ENCODE peak calls at places on chromosomes 1 and 21, in five cellular contexts. Z is H1, M is upper lobe of left lung, F is tibial nerve, W is SK-N-SH. G is an unnamed sample.

GRCh38 chr1:27037518-27037917 is 24.9 kb upstream of the TENT5B start:
- DNase-seq in Z (no peak), M (no peak), F (no peak), W (no peak), G (no peak)

GRCh38 chr1:28172690-28173150 is 3.8 kb downstream of the PTAFR start:
- DNase-seq in Z (no peak), M (no peak), F (no peak), W (peak), G (peak)

GRCh38 chr1:62784509-62785365 is 805 bp downstream of the ATG4C start:
- DNase-seq in Z (no peak), M (no peak), F (no peak), W (peak), G (no peak)

GRCh38 chr1:223102797-223103533 is 40.1 kb downstream of the TLR5 start:
- DNase-seq in Z (no peak), M (no peak), F (no peak), W (peak), G (peak)

GRCh38 chr1:66278260-66279046 is 255.5 kb upstream of the SGIP1 start:
- DNase-seq in Z (no peak), M (no peak), F (no peak), W (no peak), G (no peak)

GRCh38 chr1:86500731-86501130 is 32.0 kb downstream of the CLCA1 start:
- DNase-seq in Z (no peak), M (no peak), F (no peak), W (no peak), G (no peak)

GRCh38 chr1:29033829-29034466 is 89.8 kb downstream of the TMEM200B start:
- DNase-seq in Z (no peak), M (no peak), F (no peak), W (peak), G (no peak)

GRCh38 chr1:227077783-227078182 is 137.7 kb downstream of the COQ8A start:
- DNase-seq in Z (no peak), M (no peak), F (no peak), W (no peak), G (no peak)

GRCh38 chr1:145962157-145963102 is 1.9 kb downstream of the ANKRD34A start:
- DNase-seq in Z (peak), M (peak), F (no peak), W (peak), G (no peak)

GRCh38 chr1:88061106-88061829 is 622.8 kb upstream of the PKN2 start:
- DNase-seq in Z (no peak), M (no peak), F (peak), W (peak), G (peak)

GRCh38 chr1:75124510-75124909 is 9.7 kb upstream of the LHX8 start:
- DNase-seq in Z (peak), M (peak), F (no peak), W (no peak), G (no peak)

GRCh38 chr1:222326710-222327036 is 221.2 kb downstream of the HHIPL2 start:
- DNase-seq in Z (no peak), M (no peak), F (no peak), W (no peak), G (no peak)

GRCh38 chr1:212613440-212614335 is 5.1 kb downstream of the ATF3 start:
- DNase-seq in Z (no peak), M (no peak), F (no peak), W (no peak), G (no peak)

GRCh38 chr1:228109073-228109961 is at the start of gene MRPL55:
- DNase-seq in Z (peak), M (peak), F (peak), W (peak), G (peak)

GRCh38 chr1:208934933-208935332 is 648.6 kb upstream of the CAMK1G start:
- DNase-seq in Z (no peak), M (no peak), F (no peak), W (no peak), G (no peak)

GRCh38 chr1:150696151-150696550 is 803 bp downstream of the GOLPH3L start:
- DNase-seq in Z (no peak), M (no peak), F (no peak), W (no peak), G (no peak)

GRCh38 chr1:68384872-68385390 is 64.8 kb downstream of the RPE65 start:
- DNase-seq in Z (no peak), M (no peak), F (no peak), W (no peak), G (no peak)

GRCh38 chr1:15339580-15339979 is 70.1 kb upstream of the EFHD2 start:
- DNase-seq in Z (no peak), M (no peak), F (no peak), W (no peak), G (peak)

GRCh38 chr1:183161391-183161790 is 24.7 kb upstream of the LAMC2 start:
- DNase-seq in Z (no peak), M (no peak), F (no peak), W (no peak), G (no peak)

GRCh38 chr1:20726932-20727745 is 5.4 kb downstream of the SH2D5 start:
- DNase-seq in Z (no peak), M (no peak), F (no peak), W (peak), G (peak)

GRCh38 chr1:184875218-184875617 is 99.1 kb downstream of the NIBAN1 start:
- DNase-seq in Z (no peak), M (no peak), F (no peak), W (no peak), G (no peak)

GRCh38 chr1:156502749-156503671 is 2.4 kb upstream of the MEF2D start:
- DNase-seq in Z (peak), M (no peak), F (peak), W (no peak), G (peak)

GRCh38 chr1:165257969-165258459 is 98.5 kb downstream of the LMX1A start:
- DNase-seq in Z (peak), M (no peak), F (peak), W (peak), G (peak)

GRCh38 chr1:74528123-74528522 is 15.7 kb upstream of the LRRC53 start:
- DNase-seq in Z (no peak), M (peak), F (no peak), W (no peak), G (no peak)

GRCh38 chr1:45059829-45060228 is 47.8 kb downstream of the UROD start:
- DNase-seq in Z (no peak), M (no peak), F (no peak), W (no peak), G (no peak)

GRCh38 chr21:44052071-44052829 is 40.1 kb downstream of the TRAPPC10 start:
- DNase-seq in Z (no peak), M (no peak), F (no peak), W (no peak), G (no peak)

GRCh38 chr1:8419172-8419571 is 101.3 kb downstream of the SLC45A1 start:
- DNase-seq in Z (no peak), M (no peak), F (no peak), W (no peak), G (no peak)

GRCh38 chr1:220786057-220786336 is 716 bp upstream of the MTARC1 start:
- DNase-seq in Z (no peak), M (no peak), F (no peak), W (no peak), G (peak)
- H3K4me3 ChIP-seq in Z (peak), M (peak), F (peak), W (peak), G (peak)

GRCh38 chr1:41152622-41153044 is 89.5 kb downstream of the SCMH1 start:
- DNase-seq in Z (no peak), M (no peak), F (no peak), W (no peak), G (no peak)
- TF ChIP-seq EP300 in Z (no peak), M (no peak), F (no peak), W (no peak), G (no peak)

GRCh38 chr1:230651235-230651634 is 9.0 kb downstream of the COG2 start:
- DNase-seq in Z (no peak), M (no peak), F (no peak), W (no peak), G (no peak)
- H3K4me3 ChIP-seq in Z (no peak), M (no peak), F (no peak), W (no peak), G (no peak)

GRCh38 chr1:169584483-169585144 is 1.7 kb downstream of the F5 start:
- DNase-seq in Z (no peak), M (no peak), F (no peak), W (no peak), G (no peak)
- TF ChIP-seq EP300 in Z (no peak), M (no peak), F (no peak), W (no peak), G (no peak)

GRCh38 chr1:6440198-6441126 is 15.9 kb downstream of the ESPN start:
- DNase-seq in Z (peak), M (peak), F (no peak), W (peak), G (peak)
- H3K4me3 ChIP-seq in Z (peak), M (peak), F (no peak), W (peak), G (peak)

GRCh38 chr21:46187251-46187650 is 3.0 kb upstream of the SPATC1L start:
- DNase-seq in Z (no peak), M (no peak), F (no peak), W (no peak), G (no peak)

GRCh38 chr21:46185717-46186116 is 1.5 kb upstream of the SPATC1L start:
- DNase-seq in Z (no peak), M (no peak), F (no peak), W (no peak), G (no peak)

GRCh38 chr21:46183910-46184624 is at the start of gene SPATC1L:
- DNase-seq in Z (peak), M (peak), F (no peak), W (peak), G (peak)

GRCh38 chr21:46182548-46183336 is 1.5 kb downstream of the SPATC1L start:
- DNase-seq in Z (no peak), M (peak), F (no peak), W (no peak), G (no peak)

DNA sequence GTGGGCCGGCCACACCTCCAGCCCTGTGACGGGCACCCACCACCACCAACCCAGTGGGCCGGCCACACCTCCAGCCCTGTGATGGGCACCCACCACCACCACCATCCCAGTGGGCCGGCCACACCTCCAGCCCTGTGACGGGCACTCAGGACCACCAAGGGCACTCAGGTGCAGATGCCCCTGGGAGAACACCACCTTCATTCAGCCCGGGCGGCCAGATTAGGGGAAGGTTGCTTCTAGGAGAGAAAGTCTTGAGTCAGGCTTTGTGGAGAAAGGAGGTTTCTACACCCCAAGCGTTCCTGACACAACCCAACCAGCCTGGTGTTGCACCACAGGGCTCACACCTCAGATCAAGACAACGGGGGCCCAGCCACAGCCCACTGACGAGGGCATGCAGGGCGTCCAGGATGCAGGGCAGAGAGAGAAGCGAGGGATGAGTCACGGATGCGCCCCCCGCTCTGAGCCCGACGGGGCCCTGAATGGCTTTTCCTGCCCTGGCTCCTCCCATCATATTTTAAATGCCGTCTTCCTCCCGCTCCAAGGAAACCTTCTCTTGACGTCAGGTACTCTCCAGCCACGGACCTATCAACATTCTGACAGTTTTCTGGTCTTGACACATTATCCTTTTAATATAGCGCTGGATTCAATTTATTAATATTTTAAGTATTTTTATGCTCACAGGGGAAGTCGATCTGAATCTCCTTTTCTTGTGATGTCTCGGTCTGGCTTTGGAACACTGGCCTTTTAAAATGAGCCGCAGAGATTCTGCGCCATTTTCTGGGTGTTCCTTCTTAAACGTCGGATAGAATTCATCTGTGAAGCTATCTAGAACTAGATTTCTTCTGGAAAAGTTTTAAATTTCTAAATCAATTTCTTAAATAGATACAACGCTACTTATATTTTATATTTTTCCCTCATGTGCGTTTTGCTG is 631 bp upstream of the SPATC1L start:
- DNase-seq in Z (peak), M (peak), F (peak), W (peak), G (peak)
- TF ChIP-seq EP300 in Z (no peak), M (no peak), F (no peak), W (no peak), G (no peak)

DNA sequence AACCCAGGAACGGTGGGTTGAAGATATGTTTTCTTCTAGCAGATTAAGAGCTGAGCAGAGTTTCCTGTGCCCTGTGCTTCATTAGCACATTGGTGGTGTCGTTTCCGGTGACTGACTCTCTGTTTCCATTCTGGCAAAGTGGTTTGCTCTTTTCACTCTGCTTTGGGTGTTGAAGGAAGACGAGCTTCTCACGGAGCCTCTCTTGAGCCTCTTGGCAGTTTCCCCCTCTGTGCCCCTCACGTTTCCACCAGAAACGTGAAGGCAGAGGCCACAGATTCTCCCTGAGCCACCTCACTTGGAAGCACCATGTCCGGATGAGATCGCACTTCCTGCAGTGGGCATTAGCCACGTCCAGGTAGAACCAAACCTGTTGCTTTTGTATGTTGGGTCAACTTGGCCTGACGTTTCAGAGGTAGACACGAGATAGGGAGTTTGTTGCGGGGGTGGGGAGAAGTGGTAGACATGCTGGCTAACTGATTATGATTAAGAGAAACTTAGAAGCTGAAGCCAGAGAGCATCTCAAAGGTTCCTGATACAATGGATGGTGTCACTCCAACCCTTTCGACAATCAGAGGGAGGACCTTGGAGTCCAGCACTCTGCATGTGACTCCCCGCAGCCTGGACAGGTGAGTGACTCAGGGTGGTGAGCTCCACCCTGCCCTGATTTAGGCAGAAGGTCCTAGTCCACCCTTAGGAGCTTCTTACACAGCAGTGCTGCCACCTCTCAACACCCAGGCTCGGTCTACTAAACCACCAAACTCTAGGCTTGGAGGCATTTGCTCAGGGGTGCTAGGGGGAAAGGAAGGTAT is at the start of gene LAX1:
- DNase-seq in Z (no peak), M (no peak), F (no peak), W (no peak), G (peak)
- H3K4me3 ChIP-seq in Z (no peak), M (peak), F (no peak), W (no peak), G (peak)

GRCh38 chr1:199272690-199273089 is 633.9 kb downstream of the PTPRC start:
- DNase-seq in Z (no peak), M (no peak), F (no peak), W (peak), G (peak)
- TF ChIP-seq EP300 in Z (peak), M (peak), F (no peak), W (peak), G (no peak)

G was measured in stomach.